ENCODE peak calls at places on chromosomes 2 and 18, in five cellular contexts. D is K562, W is mammary epithelial cell, B is HepG2, Z is DND-41. Y is an unnamed sample.

GRCh38 chr2:207474871-207475485 is 54.8 kb upstream of the CREB1 start:
- DNase-seq in Z (peak; percentile 23), B (peak; percentile 47), W (peak; percentile 46), D (peak; percentile 15), Y (peak; percentile 78)

GRCh38 chr2:237223208-237223861 is 137.6 kb downstream of the COPS8 start:
- DNase-seq in B (no peak), Z (no peak), D (no peak), W (peak; percentile 90), Y (peak; percentile 95)

GRCh38 chr2:230697676-230698075 is 15.0 kb upstream of the CAB39 start:
- DNase-seq in Z (no peak), D (no peak), W (peak; percentile 20), B (no peak), Y (no peak)

GRCh38 chr2:213934560-213934959 is 476.3 kb upstream of the VWC2L start:
- DNase-seq in B (peak; percentile 44), Z (no peak), D (peak; percentile 2), W (peak; percentile 8), Y (peak; percentile 2)

GRCh38 chr18:49066977-49067556 is 116.3 kb upstream of the SMAD7 start:
- DNase-seq in D (no peak), B (no peak), Z (no peak), W (no peak), Y (no peak)

GRCh38 chr2:169623224-169623623 is 39.1 kb downstream of the PPIG start:
- DNase-seq in D (no peak), W (no peak), B (no peak), Z (no peak), Y (no peak)

GRCh38 chr2:237931205-237931721 is 35.6 kb upstream of the UBE2F start:
- DNase-seq in Z (no peak), W (no peak), B (no peak), D (no peak), Y (peak; percentile 92)

GRCh38 chr2:237702439-237703397 is 75.3 kb downstream of the LRRFIP1 start:
- DNase-seq in B (no peak), W (peak; percentile 46), Z (peak; percentile 25), D (peak; percentile 51), Y (peak; percentile 90)

GRCh38 chr2:51960846-51961335 is 929.0 kb upstream of the NRXN1 start:
- DNase-seq in D (no peak), Z (no peak), B (no peak), W (peak; percentile 39), Y (no peak)

GRCh38 chr18:10354241-10354811 is 100.1 kb upstream of the APCDD1 start:
- DNase-seq in D (no peak), Z (no peak), B (no peak), W (no peak), Y (peak; percentile 37)

GRCh38 chr18:75475228-75475627 is 47.7 kb upstream of the SMIM21 start:
- DNase-seq in W (peak; percentile 54), D (no peak), B (no peak), Z (no peak), Y (peak; percentile 89)

GRCh38 chr2:65435625-65436168 is 3.3 kb upstream of the SPRED2 start:
- DNase-seq in B (peak; percentile 76), D (peak; percentile 94), Z (peak; percentile 80), W (peak; percentile 79), Y (peak; percentile 91)

GRCh38 chr2:165239230-165239629 is at the start of gene SCN2A:
- DNase-seq in Z (peak; percentile 10), D (peak; percentile 7), B (peak; percentile 54), W (peak; percentile 35), Y (peak; percentile 67)

GRCh38 chr2:59732861-59733603 is 820.4 kb downstream of the BCL11A start:
- DNase-seq in D (no peak), B (no peak), Z (no peak), W (no peak), Y (no peak)

GRCh38 chr2:208350610-208351009 is 56.0 kb upstream of the PTH2R start:
- DNase-seq in Z (no peak), B (no peak), W (no peak), D (no peak), Y (peak; percentile 95)

GRCh38 chr18:74742573-74742972 is 144.9 kb downstream of the ZNF407 start:
- DNase-seq in D (no peak), Z (no peak), B (no peak), W (peak; percentile 9), Y (no peak)

GRCh38 chr2:152525277-152525838 is 190.4 kb downstream of the FMNL2 start:
- DNase-seq in D (no peak), W (peak; percentile 94), B (peak; percentile 27), Z (no peak), Y (peak; percentile 77)

GRCh38 chr2:181752301-181752700 is 72.0 kb upstream of the NEUROD1 start:
- DNase-seq in B (peak; percentile 24), D (no peak), W (no peak), Z (no peak), Y (peak; percentile 65)

GRCh38 chr18:47901624-47902362 is 28.7 kb downstream of the SMAD2 start:
- DNase-seq in W (peak; percentile 30), B (no peak), Z (no peak), D (no peak), Y (no peak)

GRCh38 chr2:20682166-20682565 is 15.2 kb downstream of the GDF7 start:
- DNase-seq in Z (no peak), D (no peak), B (peak; percentile 47), W (no peak), Y (no peak)

GRCh38 chr18:64851796-64852195 is 702.9 kb upstream of the LINC00305 start:
- DNase-seq in D (no peak), W (no peak), B (no peak), Z (no peak), Y (no peak)

GRCh38 chr2:68822207-68822872 is 48.9 kb downstream of the BMP10 start:
- DNase-seq in Z (no peak), B (no peak), D (no peak), W (no peak), Y (no peak)

GRCh38 chr2:196606516-196606915 is 33.0 kb upstream of the CCDC150 start:
- DNase-seq in W (no peak), B (no peak), D (no peak), Z (no peak), Y (no peak)

GRCh38 chr18:62325806-62326645 is 916 bp downstream of the TNFRSF11A start:
- DNase-seq in W (peak; percentile 17), Z (no peak), D (no peak), B (no peak), Y (peak; percentile 25)

GRCh38 chr2:68031546-68032160 is 31.2 kb downstream of the C1D start:
- DNase-seq in W (peak; percentile 48), D (peak; percentile 46), B (peak; percentile 64), Z (no peak), Y (peak; percentile 50)

GRCh38 chr18:56884511-56884910 is 233.4 kb downstream of the WDR7 start:
- DNase-seq in Z (no peak), B (no peak), D (no peak), W (peak; percentile 32), Y (no peak)

GRCh38 chr2:29165362-29166236 is 50.4 kb downstream of the CLIP4 start:
- DNase-seq in Z (no peak), B (peak; percentile 84), W (peak; percentile 50), D (no peak), Y (peak; percentile 71)

GRCh38 chr2:238936162-238937052 is 88.5 kb downstream of the TWIST2 start:
- DNase-seq in Z (no peak), B (no peak), W (no peak), D (no peak), Y (no peak)

GRCh38 chr2:74585406-74586182 is 31.1 kb downstream of the DOK1 start:
- DNase-seq in W (no peak), D (peak; percentile 37), B (no peak), Z (no peak), Y (peak; percentile 26)

GRCh38 chr2:207135340-207135739 is 30.4 kb downstream of the KLF7 start:
- DNase-seq in Z (no peak), W (no peak), B (no peak), D (no peak), Y (peak; percentile 47)

GRCh38 chr2:175619591-175619990 is 382.5 kb downstream of the LNPK start:
- DNase-seq in Z (no peak), W (no peak), B (peak; percentile 27), D (no peak), Y (no peak)

GRCh38 chr2:3465844-3466481 is 53.4 kb downstream of the ADI1 start:
- DNase-seq in B (peak; percentile 99), Z (no peak), D (no peak), W (peak; percentile 78), Y (peak; percentile 95)

GRCh38 chr2:3466966-3467365 is 52.4 kb downstream of the ADI1 start:
- DNase-seq in W (no peak), Z (no peak), D (no peak), B (no peak), Y (no peak)

GRCh38 chr2:3467654-3468053 is 51.7 kb downstream of the ADI1 start:
- DNase-seq in Z (no peak), D (no peak), B (no peak), W (no peak), Y (no peak)

GRCh38 chr2:3465328-3465727 is 54.0 kb downstream of the ADI1 start:
- DNase-seq in Z (no peak), D (no peak), W (no peak), B (no peak), Y (peak; percentile 54)

DNA sequence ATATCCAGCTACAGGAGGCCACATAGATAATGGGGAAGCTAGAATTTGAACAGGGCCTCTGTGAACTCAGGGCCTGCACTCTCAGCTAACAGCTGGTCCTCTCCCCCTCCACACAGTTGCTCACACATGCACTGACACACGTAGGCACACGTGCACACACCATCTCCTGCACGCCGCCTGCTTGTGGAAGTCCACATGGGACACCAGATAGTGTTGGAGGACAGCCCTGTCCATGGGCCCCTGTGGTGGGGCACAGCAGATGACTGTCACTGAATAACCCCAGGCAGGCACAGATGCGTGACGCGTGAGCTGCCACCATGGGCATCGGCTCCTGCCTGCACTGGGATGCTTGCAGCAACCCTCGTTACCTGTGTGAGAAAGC is 52.9 kb downstream of the ADI1 start:
- DNase-seq in W (no peak), Z (no peak), B (no peak), D (no peak), Y (no peak)
- H3K4me1 ChIP-seq in W (peaks cover 32% of the 10 kb centered on the region), Z (no peaks in the 10 kb centered on the region), B (peaks cover 47% of the 10 kb centered on the region), D (no peaks in the 10 kb centered on the region), Y (peaks cover 22% of the 10 kb centered on the region)

GRCh38 chr2:26530696-26531095 is 52.8 kb upstream of the OTOF start:
- DNase-seq in B (no peak), D (no peak), Z (no peak), W (no peak), Y (no peak)
- H3K4me2 ChIP-seq in B (no peak overlapping the region), D (no peak overlapping the region), Z (no peak overlapping the region), W (no peak overlapping the region), Y (no peak overlapping the region)

GRCh38 chr2:166867874-166868514 is 20.3 kb upstream of the XIRP2 start:
- DNase-seq in Z (no peak), D (no peak), W (no peak), B (no peak), Y (no peak)
- TF ChIP-seq CTCF in Z (no peak), D (no peak), W (no peak), B (no peak), Y (no peak)

GRCh38 chr2:47869859-47870258 is 36.4 kb downstream of the FBXO11 start:
- DNase-seq in B (no peak), W (no peak), Z (no peak), D (no peak), Y (peak; percentile 57)

GRCh38 chr2:47868611-47869352 is 37.5 kb downstream of the FBXO11 start:
- DNase-seq in W (no peak), D (no peak), Z (no peak), B (no peak), Y (no peak)

GRCh38 chr2:47862949-47863348 is 43.3 kb downstream of the FBXO11 start:
- DNase-seq in Z (no peak), D (no peak), W (no peak), B (no peak), Y (no peak)

GRCh38 chr2:47867205-47867604 is 39.1 kb downstream of the FBXO11 start:
- DNase-seq in W (peak; percentile 77), B (no peak), D (no peak), Z (no peak), Y (peak; percentile 76)

GRCh38 chr2:47864566-47864965 is 41.7 kb downstream of the FBXO11 start:
- DNase-seq in Z (no peak), B (no peak), W (no peak), D (no peak), Y (no peak)
- H3K4me1 ChIP-seq in Z (no peaks in the 10 kb centered on the region), B (peaks cover 15% of the 10 kb centered on the region), W (peaks cover 11% of the 10 kb centered on the region), D (no peaks in the 10 kb centered on the region), Y (peaks cover 3% of the 10 kb centered on the region)